ENCODE peak calls at places on chromosomes 1 and 21, in nine cellular contexts. U is lung; Y is A549; S is CD4-positive, alpha-beta memory T cell; P is upper lobe of right lung; C is body of pancreas; R is IMR-90; W is GM23248; X is right lobe of liver. N is an unnamed sample.

GRCh38 chr21:42089093-42089631 is 18.0 kb downstream of the UMODL1 start:
- DNase-seq in U (no peak), Y (no peak), S (peak; percentile 26), P (no peak), C (no peak), R (no peak), W (no peak), X (no peak), N (peak; percentile 38)

GRCh38 chr1:46133946-46134345 is 1.5 kb upstream of the PIK3R3 start:
- DNase-seq in U (no peak), Y (no peak), S (no peak), P (no peak), C (no peak), R (no peak), W (no peak), X (no peak), N (no peak)

GRCh38 chr1:155859881-155860841 is 794 bp downstream of the SYT11 start:
- DNase-seq in U (peak; percentile 70), Y (no peak), S (peak; percentile 45), P (peak; percentile 74), C (peak; percentile 48), R (peak; percentile 84), W (peak; percentile 88), X (peak; percentile 59), N (peak; percentile 90)

GRCh38 chr1:212481438-212481767 is 48.7 kb downstream of the NENF start:
- DNase-seq in U (no peak), Y (no peak), S (no peak), P (no peak), C (no peak), R (no peak), W (no peak), X (no peak), N (no peak)

GRCh38 chr1:60169206-60169605 is 95.6 kb upstream of the C1orf87 start:
- DNase-seq in U (no peak), Y (no peak), S (no peak), P (no peak), C (no peak), R (no peak), W (peak; percentile 58), X (no peak), N (no peak)

GRCh38 chr1:226711976-226712778 is 26.9 kb downstream of the ITPKB start:
- DNase-seq in U (no peak), Y (no peak), S (peak; percentile 66), P (no peak), C (no peak), R (no peak), W (no peak), X (no peak), N (no peak)

GRCh38 chr1:228391411-228392020 is 15.1 kb downstream of the TRIM11 start:
- DNase-seq in U (no peak), Y (no peak), S (no peak), P (peak; percentile 49), C (no peak), R (no peak), W (no peak), X (peak; percentile 43), N (no peak)

GRCh38 chr21:44286086-44286715 is 525 bp downstream of the AIRE start:
- DNase-seq in U (no peak), Y (no peak), S (no peak), P (no peak), C (no peak), R (no peak), W (no peak), X (peak; percentile 44), N (no peak)

GRCh38 chr1:10646347-10646861 is 150.0 kb downstream of the CASZ1 start:
- DNase-seq in U (no peak), Y (peak; percentile 51), S (no peak), P (no peak), C (no peak), R (peak; percentile 67), W (peak; percentile 76), X (no peak), N (no peak)

GRCh38 chr1:172790245-172790644 is 131.3 kb downstream of the FASLG start:
- DNase-seq in U (no peak), Y (no peak), S (no peak), P (no peak), C (no peak), R (peak; percentile 35), W (no peak), X (no peak), N (no peak)

GRCh38 chr1:54002544-54003248 is 15.3 kb downstream of the LDLRAD1 start:
- DNase-seq in U (no peak), Y (no peak), S (no peak), P (no peak), C (no peak), R (no peak), W (no peak), X (no peak), N (no peak)

GRCh38 chr1:172180886-172181285 is 239.6 kb upstream of the C1orf105 start:
- DNase-seq in U (no peak), Y (no peak), S (peak; percentile 46), P (peak; percentile 59), C (peak; percentile 13), R (peak; percentile 70), W (peak; percentile 84), X (no peak), N (peak; percentile 61)

GRCh38 chr1:99642053-99642452 is 3.9 kb upstream of the PALMD start:
- DNase-seq in U (no peak), Y (no peak), S (no peak), P (no peak), C (no peak), R (no peak), W (no peak), X (no peak), N (no peak)

GRCh38 chr1:115624859-115625258 is 16.9 kb upstream of the VANGL1 start:
- DNase-seq in U (no peak), Y (no peak), S (no peak), P (no peak), C (no peak), R (no peak), W (no peak), X (no peak), N (no peak)

GRCh38 chr21:37914211-37914900 is 1.9 kb downstream of the KCNJ6 start:
- DNase-seq in U (no peak), Y (no peak), S (no peak), P (peak; percentile 73), C (peak; percentile 17), R (peak; percentile 22), W (peak; percentile 43), X (no peak), N (no peak)

GRCh38 chr1:205972491-205973168 is 29.4 kb upstream of the SLC26A9 start:
- DNase-seq in U (no peak), Y (peak; percentile 18), S (no peak), P (peak; percentile 27), C (no peak), R (no peak), W (no peak), X (no peak), N (no peak)

GRCh38 chr1:237228421-237228820 is 186.4 kb downstream of the RYR2 start:
- DNase-seq in U (no peak), Y (no peak), S (no peak), P (no peak), C (no peak), R (no peak), W (no peak), X (no peak), N (no peak)

GRCh38 chr21:42338730-42339715 is 11.8 kb downstream of the TFF2 start:
- DNase-seq in U (no peak), Y (no peak), S (no peak), P (no peak), C (no peak), R (no peak), W (no peak), X (no peak), N (peak; percentile 7)

GRCh38 chr1:92511541-92511940 is 24.8 kb upstream of the GFI1 start:
- DNase-seq in U (no peak), Y (no peak), S (no peak), P (no peak), C (no peak), R (no peak), W (no peak), X (no peak), N (no peak)

GRCh38 chr1:196143602-196144342 is 464.5 kb downstream of the KCNT2 start:
- DNase-seq in U (no peak), Y (peak; percentile 10), S (no peak), P (no peak), C (no peak), R (no peak), W (peak; percentile 6), X (peak; percentile 55), N (no peak)

GRCh38 chr1:1305300-1306069 is 2.2 kb downstream of the ACAP3 start:
- DNase-seq in U (peak; percentile 69), Y (peak; percentile 53), S (peak; percentile 48), P (no peak), C (peak; percentile 59), R (peak; percentile 71), W (peak; percentile 86), X (no peak), N (peak; percentile 79)

GRCh38 chr1:44089371-44090070 is 29.1 kb upstream of the KLF17 start:
- DNase-seq in U (no peak), Y (no peak), S (no peak), P (no peak), C (no peak), R (no peak), W (no peak), X (no peak), N (peak; percentile 76)

DNA sequence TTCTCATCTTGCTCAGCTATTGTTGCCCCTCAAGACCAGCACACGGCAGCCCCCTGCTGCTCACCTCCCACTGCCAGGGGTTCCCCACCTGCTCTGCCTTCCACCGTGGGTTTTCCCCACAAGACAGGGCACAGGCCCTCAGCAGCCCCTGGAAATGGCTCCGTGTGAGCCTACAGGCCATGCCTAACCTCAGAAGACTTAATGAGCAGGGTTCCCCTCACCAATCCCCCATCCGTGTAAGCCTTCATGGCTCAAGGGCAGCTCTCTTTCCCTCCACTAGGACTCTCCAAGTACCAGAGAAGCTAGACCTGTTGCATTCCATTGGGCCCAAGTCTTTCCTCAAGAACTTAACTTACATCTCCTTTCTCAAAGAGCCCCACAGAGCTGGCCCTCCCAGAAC is 18.4 kb upstream of the RCAN3 start:
- DNase-seq in U (no peak), Y (no peak), S (no peak), P (no peak), C (no peak), R (no peak), W (no peak), X (no peak), N (no peak)
- H3K4me1 ChIP-seq in U (peaks cover 1% of the 10 kb centered on the region), Y (no peaks in the 10 kb centered on the region), S (peaks cover 92% of the 10 kb centered on the region), P (peaks cover 7% of the 10 kb centered on the region), C (no peaks in the 10 kb centered on the region), R (no peaks in the 10 kb centered on the region), W (no peaks in the 10 kb centered on the region), X (no peaks in the 10 kb centered on the region), N (no peaks in the 10 kb centered on the region)

GRCh38 chr1:33002006-33002405 is 34.7 kb downstream of the AK2 start:
- DNase-seq in U (no peak), Y (no peak), S (no peak), P (no peak), C (no peak), R (no peak), W (no peak), X (no peak), N (no peak)
- H3K4me1 ChIP-seq in U (peaks cover 36% of the 10 kb centered on the region), Y (peaks cover 9% of the 10 kb centered on the region), S (peaks cover 14% of the 10 kb centered on the region), P (peaks cover 52% of the 10 kb centered on the region), C (peaks cover 25% of the 10 kb centered on the region), R (peaks cover 33% of the 10 kb centered on the region), W (peaks cover 35% of the 10 kb centered on the region), X (peaks cover 33% of the 10 kb centered on the region), N (peaks cover 36% of the 10 kb centered on the region)

GRCh38 chr21:32391755-32392154 is 1.1 kb downstream of the URB1 start:
- DNase-seq in U (no peak), Y (no peak), S (no peak), P (no peak), C (no peak), R (no peak), W (no peak), X (no peak), N (no peak)
- H3K4me1 ChIP-seq in U (peaks cover 15% of the 10 kb centered on the region), Y (peaks cover 37% of the 10 kb centered on the region), S (peaks cover 34% of the 10 kb centered on the region), P (peaks cover 14% of the 10 kb centered on the region), C (peaks cover 35% of the 10 kb centered on the region), R (peaks cover 8% of the 10 kb centered on the region), W (peaks cover 33% of the 10 kb centered on the region), X (peaks cover 10% of the 10 kb centered on the region), N (peaks cover 9% of the 10 kb centered on the region)

GRCh38 chr1:166840309-166841302 is 1.3 kb downstream of the POGK start:
- DNase-seq in U (peak; percentile 42), Y (no peak), S (no peak), P (no peak), C (peak; percentile 58), R (peak; percentile 46), W (peak; percentile 33), X (no peak), N (no peak)
- H3K4me1 ChIP-seq in U (peaks cover 24% of the 10 kb centered on the region), Y (peaks cover 15% of the 10 kb centered on the region), S (peaks cover 45% of the 10 kb centered on the region), P (peaks cover 58% of the 10 kb centered on the region), C (peaks cover 64% of the 10 kb centered on the region), R (peaks cover 11% of the 10 kb centered on the region), W (peaks cover 33% of the 10 kb centered on the region), X (peaks cover 7% of the 10 kb centered on the region), N (peaks cover 33% of the 10 kb centered on the region)

N was measured in adrenal gland.